ENCODE peak calls at places on chromosomes 1 and 21, in five cellular contexts. K is GM23338, A is DND-41, T is fibroblast of lung, J is right lobe of liver. Y is an unnamed sample. For H3K4me1, the result is how much of the 10 kb centered on the place peaks cover.

GRCh38 chr1:147600119-147601111 is 59.1 kb downstream of the BCL9 start:
- DNase-seq in K (peak), A (no peak), T (peak), J (no peak), Y (no peak)

GRCh38 chr1:215523128-215523861 is 43.8 kb upstream of the KCTD3 start:
- DNase-seq in K (peak), A (no peak), T (peak), J (no peak), Y (no peak)

GRCh38 chr1:31723828-31724359 is 20.1 kb upstream of the COL16A1 start:
- DNase-seq in K (peak), A (peak), T (peak), J (peak), Y (no peak)

GRCh38 chr1:109207472-109208103 is 6.1 kb upstream of the SARS1 start:
- DNase-seq in K (no peak), A (no peak), T (no peak), J (no peak), Y (no peak)

GRCh38 chr1:114607223-114607622 is 25.8 kb upstream of the BCAS2 start:
- DNase-seq in K (no peak), A (no peak), T (no peak), J (no peak), Y (no peak)

GRCh38 chr1:54950361-54951163 is 29.9 kb upstream of the TMEM61 start:
- DNase-seq in K (peak), A (peak), T (peak), J (peak), Y (peak)

GRCh38 chr1:179589524-179589923 is 2.1 kb upstream of the TDRD5 start:
- DNase-seq in K (no peak), A (no peak), T (no peak), J (no peak), Y (no peak)

GRCh38 chr1:109112056-109112651 is 1.8 kb upstream of the ELAPOR1 start:
- DNase-seq in K (no peak), A (no peak), T (peak), J (no peak), Y (no peak)

GRCh38 chr1:3940911-3941310 is 40.8 kb upstream of the C1orf174 start:
- DNase-seq in K (no peak), A (no peak), T (no peak), J (no peak), Y (no peak)

GRCh38 chr1:58927722-58928085 is 143.9 kb upstream of the JUN start:
- DNase-seq in K (no peak), A (no peak), T (no peak), J (no peak), Y (no peak)

GRCh38 chr1:204128964-204129896 is 22.6 kb downstream of the ETNK2 start:
- DNase-seq in K (peak), A (peak), T (peak), J (peak), Y (peak)

GRCh38 chr1:161200421-161200991 is 1.7 kb upstream of the ADAMTS4 start:
- DNase-seq in K (peak), A (no peak), T (no peak), J (no peak), Y (no peak)

GRCh38 chr1:42913426-42914091 is 45.1 kb downstream of the SLC2A1 start:
- DNase-seq in K (peak), A (peak), T (peak), J (no peak), Y (peak)

GRCh38 chr1:96845464-96845863 is 123.9 kb downstream of the PTBP2 start:
- DNase-seq in K (peak), A (peak), T (no peak), J (peak), Y (no peak)

GRCh38 chr1:46041551-46041950 is 90.9 kb downstream of the PIK3R3 start:
- DNase-seq in K (no peak), A (no peak), T (no peak), J (no peak), Y (no peak)

DNA sequence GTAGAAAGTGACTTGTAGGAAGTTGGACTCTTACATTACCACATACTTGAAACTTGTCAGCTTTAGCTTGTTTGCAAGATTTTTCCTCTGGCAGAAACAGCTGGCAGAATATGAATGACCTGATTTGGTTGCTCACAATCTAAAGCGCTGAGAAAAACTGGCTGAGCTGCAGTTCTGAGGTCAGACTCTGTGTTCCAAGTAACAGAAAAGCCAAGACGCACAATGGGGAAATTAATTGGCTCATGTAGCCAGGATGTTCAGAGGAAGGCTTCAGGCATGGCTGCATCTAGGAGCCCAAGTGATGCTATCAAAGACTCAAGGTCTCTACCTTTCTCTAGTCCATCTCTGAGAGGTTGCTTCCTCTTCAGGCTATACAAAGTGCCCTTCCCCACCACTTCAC is 27.0 kb downstream of the ALPL start:
- DNase-seq in K (no peak), A (no peak), T (peak), J (no peak), Y (no peak)
- H3K4me1 ChIP-seq in K (under half), A (under half), T (under half), J (under half), Y (under half)

GRCh38 chr1:212292250-212292924 is 7.2 kb downstream of the PPP2R5A start:
- DNase-seq in K (no peak), A (no peak), T (no peak), J (no peak), Y (no peak)
- H3K4me1 ChIP-seq in K (under half), A (under half), T (under half), J (under half), Y (under half)

GRCh38 chr1:2277741-2278488 is 49.8 kb downstream of the SKI start:
- DNase-seq in K (no peak), A (no peak), T (no peak), J (peak), Y (no peak)

GRCh38 chr1:2279210-2279639 is 51.1 kb downstream of the SKI start:
- DNase-seq in K (peak), A (peak), T (peak), J (peak), Y (no peak)

GRCh38 chr1:2278591-2279209 is 50.6 kb downstream of the SKI start:
- DNase-seq in K (no peak), A (no peak), T (no peak), J (no peak), Y (no peak)

GRCh38 chr1:2282556-2283270 is 54.6 kb downstream of the SKI start:
- DNase-seq in K (no peak), A (no peak), T (no peak), J (peak), Y (no peak)

DNA sequence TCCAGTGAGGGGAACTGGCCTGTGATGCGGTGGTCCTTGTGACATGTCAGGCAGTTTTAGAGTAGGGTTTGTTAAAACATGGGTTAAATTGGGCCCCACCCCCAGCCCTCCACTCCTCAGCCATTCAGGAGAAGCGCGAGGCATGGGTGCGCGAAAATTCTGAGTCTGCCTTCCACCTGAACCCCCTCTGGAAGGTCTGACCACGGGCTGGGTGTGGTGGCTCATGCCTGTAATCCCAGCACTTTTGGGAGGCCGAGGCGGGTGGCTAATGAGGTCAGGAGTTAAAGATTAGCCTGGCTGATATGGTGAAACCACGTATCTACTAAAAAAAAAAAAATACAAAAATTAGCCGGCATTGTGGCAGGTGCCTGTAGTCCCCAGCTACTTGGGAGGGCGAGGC is 51.8 kb downstream of the SKI start:
- DNase-seq in K (no peak), A (no peak), T (no peak), J (peak), Y (no peak)
- H3K4me1 ChIP-seq in K (under half), A (under half), T (under half), J (under half), Y (under half)

DNA sequence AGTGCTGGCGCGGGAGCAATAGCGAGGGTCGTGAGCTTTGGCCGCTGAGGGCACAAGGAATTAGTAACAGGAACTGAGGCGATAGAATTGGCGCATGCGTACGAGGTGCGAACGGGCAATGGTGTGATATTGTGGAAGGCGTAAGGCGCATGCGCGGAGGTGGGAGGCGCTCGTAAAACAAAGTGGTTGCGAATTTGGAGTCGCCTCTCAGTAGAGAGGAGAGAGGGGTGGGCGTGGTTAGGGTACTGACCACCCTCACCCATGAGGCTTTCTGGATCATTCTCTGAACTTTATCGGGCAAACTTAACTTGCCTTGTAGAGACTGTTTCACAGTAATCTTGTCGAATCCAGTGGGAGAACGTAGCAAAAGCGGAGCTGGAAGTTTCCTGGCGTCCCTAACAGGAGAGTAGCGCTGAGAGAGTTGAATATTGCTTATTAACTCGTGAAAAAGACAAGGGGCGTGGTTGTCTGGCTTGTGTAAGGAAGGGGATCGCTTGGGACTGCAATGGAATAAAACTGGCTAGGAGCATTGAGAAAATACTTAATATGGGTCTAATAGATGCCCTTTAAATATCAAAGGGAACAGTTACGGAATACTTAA is 427 bp downstream of the CKS1B start:
- DNase-seq in K (peak), A (peak), T (peak), J (peak), Y (peak)
- H3K4me1 ChIP-seq in K (under half), A (half or more), T (under half), J (under half), Y (under half)

GRCh38 chr1:181095763-181096184 is 7.3 kb downstream of the IER5 start:
- DNase-seq in K (no peak), A (no peak), T (no peak), J (no peak), Y (no peak)
- H3K4me1 ChIP-seq in K (half or more), A (half or more), T (half or more), J (under half), Y (under half)

DNA sequence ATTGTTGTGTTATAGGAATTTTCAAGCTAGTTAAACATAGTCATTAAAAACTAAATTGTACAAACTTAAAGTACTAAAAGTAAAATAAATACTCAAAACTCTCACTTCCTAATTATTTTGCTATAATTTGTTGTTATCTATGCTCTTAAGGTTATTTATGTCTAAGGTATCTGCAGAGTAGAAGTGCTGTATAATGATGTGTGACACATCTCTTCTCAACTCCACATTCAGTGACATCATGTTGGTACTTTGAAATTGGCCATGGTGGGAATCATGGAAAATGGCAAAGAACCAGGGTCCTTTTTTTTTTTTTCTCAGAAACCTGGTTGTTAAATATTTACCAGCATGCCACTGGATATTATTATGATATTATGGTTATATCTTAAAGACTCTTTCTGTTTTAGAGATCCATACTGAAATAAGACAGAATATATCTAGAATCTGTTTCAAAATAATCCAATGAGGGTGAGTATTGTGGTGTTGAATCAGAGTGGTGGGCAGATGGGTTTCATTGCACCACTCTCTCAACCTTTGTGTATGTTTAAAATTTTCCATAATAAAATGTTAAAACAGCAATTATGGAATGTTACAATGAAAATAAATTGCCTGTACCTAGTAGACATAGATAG is 22.4 kb downstream of the LRRC8B start:
- DNase-seq in K (no peak), A (no peak), T (no peak), J (no peak), Y (no peak)
- H3K4me1 ChIP-seq in K (under half), A (under half), T (under half), J (under half), Y (under half)

DNA sequence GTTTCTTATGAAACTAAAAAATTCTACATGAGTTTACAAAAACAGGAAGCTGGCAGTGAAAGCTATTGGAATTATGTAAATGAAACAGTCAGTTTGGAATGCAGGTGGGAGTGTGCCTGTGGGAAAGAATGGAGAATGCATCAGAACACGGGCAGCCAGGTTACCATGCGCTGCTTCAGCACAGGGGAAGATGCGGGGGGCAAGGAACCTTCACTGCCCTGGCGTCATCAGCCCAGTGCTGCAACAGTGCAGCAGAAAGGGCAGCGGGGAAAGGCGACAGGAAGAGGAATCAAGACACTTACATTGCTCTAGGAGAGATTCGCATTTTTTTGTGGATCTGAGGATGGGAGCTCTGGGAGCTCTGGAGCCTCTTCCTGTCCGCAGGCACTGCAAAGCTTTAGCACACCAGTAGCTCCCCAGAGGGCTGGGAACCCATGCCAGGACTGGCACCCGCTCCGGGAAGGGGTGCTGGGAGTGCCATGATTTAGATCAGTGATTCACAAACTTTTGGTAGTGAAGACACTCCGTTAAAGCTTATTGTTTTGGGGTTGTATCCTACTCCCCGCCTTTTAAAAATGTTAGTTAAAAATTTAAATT is 64.1 kb upstream of the WDR26 start:
- DNase-seq in K (peak), A (no peak), T (peak), J (no peak), Y (no peak)
- H3K4me1 ChIP-seq in K (under half), A (half or more), T (under half), J (under half), Y (under half)

DNA sequence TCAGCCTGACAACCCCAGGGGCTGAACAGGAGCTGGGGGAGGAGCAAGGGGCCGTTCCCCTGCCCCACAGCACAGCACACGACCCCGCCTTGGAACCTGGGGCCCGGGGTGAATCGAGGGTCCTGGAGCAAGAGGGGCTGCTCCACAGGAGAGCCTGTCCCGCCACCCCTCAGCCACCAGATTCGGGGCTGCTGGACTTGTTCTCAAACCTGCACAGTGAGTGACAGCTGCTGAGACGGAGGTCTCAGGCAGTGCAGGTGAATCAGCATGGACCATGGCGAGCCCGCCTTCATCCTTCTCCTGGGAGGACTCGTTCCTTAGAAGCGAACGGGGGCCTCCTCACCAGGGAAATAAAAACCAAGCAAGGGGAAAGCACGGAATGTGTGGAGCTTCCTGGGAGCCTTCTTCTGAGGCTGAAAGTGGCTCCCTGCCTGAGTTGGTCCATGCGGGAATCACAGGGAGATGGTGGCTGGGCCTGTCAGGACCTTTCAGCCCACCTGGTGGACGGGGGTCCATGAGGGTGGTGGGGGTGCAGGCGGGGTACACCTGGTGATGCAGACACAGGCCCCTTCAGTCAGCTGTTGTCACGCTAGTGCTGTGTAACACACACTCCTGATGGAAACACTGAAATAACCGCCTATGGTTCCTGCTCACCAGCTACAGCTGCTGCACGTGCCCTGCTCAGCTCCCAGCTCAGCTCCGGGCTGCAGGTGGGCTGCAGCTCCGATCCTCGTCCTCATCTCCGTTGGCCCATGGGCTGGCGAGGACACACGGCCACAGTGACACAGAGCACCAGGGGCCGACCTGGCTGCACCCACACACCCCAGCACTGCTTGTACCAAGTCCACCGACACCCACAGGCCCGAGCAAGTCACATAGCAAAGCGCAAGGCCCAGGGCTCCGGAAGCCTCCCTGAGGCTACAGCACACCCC is 125.2 kb downstream of the SIK1 start:
- DNase-seq in K (no peak), A (no peak), T (no peak), J (peak), Y (no peak)
- H3K4me1 ChIP-seq in K (under half), A (under half), T (under half), J (under half), Y (under half)

DNA sequence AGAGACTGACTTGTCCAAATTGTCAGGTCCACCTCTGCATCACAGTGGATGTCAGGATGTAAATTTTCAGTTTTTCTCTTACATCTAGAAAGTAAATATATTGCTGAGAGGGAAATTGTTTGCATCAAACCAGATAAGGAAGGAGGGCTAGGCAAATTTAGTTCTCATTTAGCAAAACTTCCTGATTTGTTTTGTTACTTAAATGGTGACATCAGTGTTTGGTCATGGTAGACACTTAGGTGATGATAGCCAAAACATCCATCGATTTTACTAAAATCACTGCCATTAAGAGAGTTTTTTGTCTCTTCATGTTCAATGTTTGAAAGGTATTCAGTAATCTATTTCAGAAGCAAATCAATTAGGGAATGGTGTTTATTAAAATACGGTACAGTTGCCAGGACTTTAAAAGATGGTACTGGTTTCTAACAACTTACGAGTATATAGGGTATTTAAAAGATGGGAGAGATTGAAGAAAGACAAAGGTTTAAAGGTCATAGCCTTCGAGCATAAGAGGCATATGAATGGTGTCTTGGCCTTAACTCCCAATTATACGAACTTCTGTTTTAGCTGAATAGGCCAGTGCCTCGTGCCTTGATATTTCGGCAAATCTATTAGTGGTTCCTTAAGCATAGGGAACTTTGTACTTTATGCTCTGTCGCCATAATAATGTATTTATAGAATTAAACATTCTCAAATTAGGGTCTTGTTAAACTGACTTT is 3.0 kb downstream of the IER5 start:
- DNase-seq in K (no peak), A (no peak), T (no peak), J (no peak), Y (no peak)
- H3K4me1 ChIP-seq in K (under half), A (half or more), T (under half), J (under half), Y (under half)

Y was measured in Peyer's patch.